ENCODE peak calls at places on chromosomes 1 and 21, in seven cellular contexts. A is HFFc6, S is breast epithelium, J is hepatocyte, X is GM20000, K is tibial nerve, D is AG10803. Q is an unnamed sample.

GRCh38 chr1:85649591-85649990 is 58.6 kb downstream of the ZNHIT6 start:
- DNase-seq in D (no peak), S (no peak), J (no peak), K (no peak), X (no peak), A (no peak), Q (no peak)

GRCh38 chr1:227447531-227447990 is 115.8 kb upstream of the ZNF678 start:
- DNase-seq in J (peak; percentile 26), S (no peak), A (no peak), D (peak; percentile 47), K (no peak), X (no peak), Q (peak; percentile 88)

GRCh38 chr1:147168626-147169058 is 3.6 kb downstream of the PRKAB2 start:
- DNase-seq in D (peak; percentile 39), K (no peak), J (peak; percentile 71), S (no peak), X (no peak), A (peak; percentile 4), Q (no peak)

GRCh38 chr1:30670195-30671060 is 53.0 kb downstream of the MATN1 start:
- DNase-seq in D (peak; percentile 87), S (no peak), X (no peak), K (no peak), A (peak; percentile 85), J (no peak), Q (peak; percentile 90)

GRCh38 chr1:26287033-26287711 is 7.3 kb downstream of the SH3BGRL3 start:
- DNase-seq in D (peak; percentile 39), S (no peak), X (peak; percentile 73), J (no peak), A (no peak), K (no peak), Q (peak; percentile 89)

GRCh38 chr1:117321680-117322609 is 45.3 kb upstream of the MAN1A2 start:
- DNase-seq in D (no peak), X (no peak), S (no peak), A (no peak), J (peak; percentile 24), K (no peak), Q (no peak)

GRCh38 chr1:90823686-90824085 is 106.6 kb upstream of the BARHL2 start:
- DNase-seq in X (no peak), K (no peak), A (no peak), S (no peak), J (no peak), D (no peak), Q (no peak)

GRCh38 chr1:78840447-78841251 is 165.9 kb downstream of the ADGRL4 start:
- DNase-seq in X (peak; percentile 3), S (no peak), A (peak; percentile 58), J (peak; percentile 31), K (no peak), D (peak; percentile 71), Q (peak; percentile 71)

GRCh38 chr1:67313934-67314671 is 6.4 kb downstream of the IL12RB2 start:
- DNase-seq in S (no peak), D (no peak), K (no peak), J (no peak), X (no peak), A (no peak), Q (no peak)

GRCh38 chr1:235073331-235073967 is 55.2 kb downstream of the TOMM20 start:
- DNase-seq in S (peak; percentile 96), J (peak; percentile 57), A (no peak), D (peak; percentile 60), K (no peak), X (no peak), Q (no peak)

GRCh38 chr1:8465692-8466091 is 147.8 kb downstream of the SLC45A1 start:
- DNase-seq in A (no peak), K (no peak), S (no peak), X (no peak), J (no peak), D (no peak), Q (no peak)

GRCh38 chr1:213994888-213995287 is 7.1 kb downstream of the PROX1 start:
- DNase-seq in D (no peak), S (no peak), K (no peak), A (no peak), X (no peak), J (no peak), Q (no peak)

GRCh38 chr1:232062967-232063366 is 436.4 kb downstream of the DISC1 start:
- DNase-seq in S (no peak), J (no peak), K (no peak), D (no peak), X (no peak), A (no peak), Q (no peak)

GRCh38 chr1:238060046-238060445 is 169.3 kb upstream of the ZP4 start:
- DNase-seq in A (no peak), J (no peak), K (no peak), D (no peak), S (no peak), X (no peak), Q (no peak)

GRCh38 chr1:53110370-53111072 is 31.9 kb downstream of the SLC1A7 start:
- DNase-seq in A (peak; percentile 78), J (peak; percentile 45), S (no peak), D (peak; percentile 74), X (no peak), K (no peak), Q (peak; percentile 91)

GRCh38 chr1:115166531-115167091 is 77.3 kb upstream of the TSPAN2 start:
- DNase-seq in S (no peak), A (peak; percentile 81), D (peak; percentile 83), X (no peak), J (no peak), K (no peak), Q (peak; percentile 51)
- TF ChIP-seq CTCF in S (no peak), A (peak; percentile 34), D (no peak), X (no peak), J (no peak), K (no peak), Q (peak; percentile 8)

DNA sequence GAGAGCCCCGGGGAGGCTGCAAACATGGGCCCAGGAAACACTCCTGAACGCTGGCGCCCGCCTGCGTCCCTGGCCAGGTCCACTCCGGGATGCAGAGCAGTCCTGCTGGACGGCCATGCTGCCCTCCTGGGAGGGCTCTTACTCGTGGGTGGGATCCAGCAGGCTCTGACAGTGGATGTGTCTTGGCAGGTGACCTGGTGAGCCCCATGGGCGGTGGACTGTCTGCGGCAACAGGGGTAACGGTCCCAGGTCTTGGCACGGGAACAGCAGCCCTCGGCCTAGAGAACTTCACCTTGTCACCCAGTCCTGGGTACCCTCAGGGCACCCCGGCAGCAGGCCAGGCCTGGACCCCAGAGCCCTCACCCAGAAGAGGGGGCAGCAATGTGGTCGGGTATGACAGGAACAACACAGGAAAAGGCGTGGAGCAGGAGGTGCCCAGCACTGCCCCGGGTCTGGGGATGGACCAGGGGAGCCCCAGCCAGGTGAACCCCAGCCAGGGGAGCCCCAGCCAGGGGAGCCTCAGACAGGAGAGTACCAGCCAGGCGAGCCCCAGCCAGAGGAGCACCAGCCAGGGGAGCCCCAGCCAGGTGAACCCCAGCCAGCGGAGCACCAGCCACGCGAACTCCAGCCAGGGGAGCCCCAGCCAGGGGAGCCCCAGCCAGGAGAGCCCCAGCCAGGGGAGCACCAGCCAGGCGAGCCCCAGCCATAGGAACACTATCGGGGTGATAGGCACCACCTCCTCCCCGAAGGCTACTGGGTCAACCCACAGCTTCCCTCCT is 39.8 kb downstream of the UMODL1 start:
- DNase-seq in X (no peak), J (no peak), A (no peak), D (no peak), S (no peak), K (no peak), Q (peak; percentile 38)
- TF ChIP-seq CTCF in X (no peak), J (no peak), A (no peak), D (no peak), S (no peak), K (no peak), Q (no peak)

GRCh38 chr1:220950576-220950975 is 71.3 kb downstream of the HLX start:
- DNase-seq in J (no peak), K (no peak), X (no peak), S (no peak), D (peak; percentile 19), A (peak; percentile 13), Q (no peak)
- TF ChIP-seq CTCF in J (no peak), K (no peak), X (no peak), S (no peak), D (no peak), A (no peak), Q (no peak)

GRCh38 chr1:224157316-224157715 is 25.7 kb upstream of the DEGS1 start:
- DNase-seq in S (no peak), J (no peak), D (no peak), X (no peak), A (no peak), K (no peak), Q (no peak)

GRCh38 chr1:224163311-224163710 is 19.7 kb upstream of the DEGS1 start:
- DNase-seq in D (no peak), K (no peak), J (no peak), S (no peak), X (no peak), A (no peak), Q (no peak)

GRCh38 chr1:224160171-224160682 is 22.8 kb upstream of the DEGS1 start:
- DNase-seq in D (no peak), X (no peak), S (no peak), J (no peak), A (no peak), K (no peak), Q (no peak)

DNA sequence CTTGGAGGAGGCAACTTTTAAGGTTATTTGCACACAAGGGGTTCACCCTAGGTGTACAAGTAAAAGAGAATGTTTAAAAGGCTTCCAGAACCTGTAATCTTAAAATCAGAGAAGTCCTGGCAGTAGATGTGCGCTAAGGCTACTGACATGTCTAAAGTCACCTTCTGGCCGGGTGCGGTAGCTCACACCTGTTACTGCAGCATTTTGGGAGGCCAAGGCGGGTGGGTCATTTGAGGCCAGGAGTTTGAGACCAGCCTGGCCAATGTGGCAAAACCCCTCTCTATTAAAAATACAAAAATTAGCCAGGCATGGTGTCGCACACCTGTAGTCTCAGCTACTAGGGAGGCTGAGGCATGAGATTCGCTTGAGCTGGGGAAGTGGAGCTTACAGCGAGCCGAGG is 20.3 kb upstream of the DEGS1 start:
- DNase-seq in A (no peak), S (no peak), X (no peak), D (no peak), J (no peak), K (no peak), Q (no peak)
- TF ChIP-seq CTCF in A (no peak), S (no peak), X (no peak), D (no peak), J (no peak), K (no peak), Q (no peak)

DNA sequence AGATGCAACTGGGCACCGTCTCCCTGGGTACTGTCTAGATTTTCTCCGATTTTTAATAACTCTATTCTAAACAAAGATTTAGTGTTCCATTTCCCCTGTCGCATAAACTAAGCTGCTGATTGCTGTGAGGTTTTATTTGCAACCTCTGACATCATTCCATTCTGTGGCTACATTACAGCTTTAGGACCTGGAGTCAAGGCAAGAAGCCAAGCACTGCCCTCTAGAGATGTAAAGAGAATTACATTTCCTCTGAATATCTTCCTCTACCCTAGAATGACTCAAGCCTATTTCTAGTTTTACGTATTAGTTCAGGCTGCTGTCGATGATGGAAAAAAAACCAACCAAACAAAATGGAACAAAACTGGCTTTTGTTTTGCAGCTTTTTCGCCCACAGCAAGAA is 130.2 kb upstream of the MAP1LC3C start:
- DNase-seq in K (no peak), X (no peak), A (no peak), J (peak; percentile 43), D (no peak), S (no peak), Q (no peak)
- TF ChIP-seq CTCF in K (no peak), X (no peak), A (no peak), J (no peak), D (no peak), S (no peak), Q (no peak)